ENCODE peak calls at places on chromosomes 13 and 19, in six cellular contexts. One of them, this sample, is unnamed.

GRCh38 chr13:77827350-77827749 is 91.3 kb downstream of the EDNRB start:
- DNase-seq in GM12891: no peak
- DNase-seq in GM12878: no peak
- DNase-seq in HepG2: no peak
- DNase-seq in H1: no peak
- DNase-seq in K562: no peak
- DNase-seq in this sample: no peak

GRCh38 chr19:56080669-56081401 is 40.3 kb downstream of the ZNF787 start:
- DNase-seq in HepG2: peak; percentile 52
- DNase-seq in GM12891: peak; percentile 88
- DNase-seq in K562: peak; percentile 84
- DNase-seq in H1: no peak
- DNase-seq in GM12878: peak; percentile 38
- DNase-seq in this sample: peak; percentile 89

GRCh38 chr13:105441406-105441805 is 1094.1 kb downstream of the EFNB2 start:
- DNase-seq in H1: no peak
- DNase-seq in K562: no peak
- DNase-seq in GM12878: no peak
- DNase-seq in GM12891: no peak
- DNase-seq in HepG2: no peak
- DNase-seq in this sample: no peak

GRCh38 chr13:40058757-40059236 is 403.3 kb downstream of the COG6 start:
- DNase-seq in GM12891: no peak
- DNase-seq in HepG2: no peak
- DNase-seq in GM12878: peak; percentile 61
- DNase-seq in K562: no peak
- DNase-seq in H1: no peak
- DNase-seq in this sample: no peak

GRCh38 chr13:78610381-78610883 is 7.1 kb upstream of the POU4F1 start:
- DNase-seq in H1: no peak
- DNase-seq in GM12891: no peak
- DNase-seq in K562: no peak
- DNase-seq in GM12878: no peak
- DNase-seq in HepG2: no peak
- DNase-seq in this sample: no peak

GRCh38 chr19:16156904-16157303 is 13.4 kb downstream of the HSH2D start:
- DNase-seq in HepG2: no peak
- DNase-seq in GM12891: no peak
- DNase-seq in GM12878: no peak
- DNase-seq in H1: no peak
- DNase-seq in K562: no peak
- DNase-seq in this sample: no peak

GRCh38 chr19:35349614-35350521 is 2.2 kb downstream of the FFAR1 start:
- DNase-seq in GM12891: no peak
- DNase-seq in H1: no peak
- DNase-seq in K562: no peak
- DNase-seq in HepG2: no peak
- DNase-seq in GM12878: no peak
- DNase-seq in this sample: no peak

GRCh38 chr13:59458908-59459579 is 704.7 kb downstream of the DIAPH3 start:
- DNase-seq in GM12878: no peak
- DNase-seq in HepG2: no peak
- DNase-seq in GM12891: no peak
- DNase-seq in K562: no peak
- DNase-seq in H1: no peak
- DNase-seq in this sample: no peak

GRCh38 chr13:48526269-48526668 is 6.6 kb downstream of the RCBTB2 start:
- DNase-seq in GM12878: no peak
- DNase-seq in HepG2: no peak
- DNase-seq in K562: no peak
- DNase-seq in H1: no peak
- DNase-seq in GM12891: no peak
- DNase-seq in this sample: no peak

GRCh38 chr13:97241761-97242160 is 19.6 kb downstream of the MBNL2 start:
- DNase-seq in GM12878: no peak
- DNase-seq in HepG2: no peak
- DNase-seq in GM12891: no peak
- DNase-seq in H1: no peak
- DNase-seq in K562: no peak
- DNase-seq in this sample: no peak

GRCh38 chr19:1745589-1746031 is 7.7 kb upstream of the ONECUT3 start:
- DNase-seq in K562: peak; percentile 20
- DNase-seq in GM12891: no peak
- DNase-seq in HepG2: no peak
- DNase-seq in H1: no peak
- DNase-seq in GM12878: no peak
- DNase-seq in this sample: no peak

GRCh38 chr19:40337594-40337993 is 10.6 kb downstream of the C19orf47 start:
- DNase-seq in K562: no peak
- DNase-seq in GM12878: no peak
- DNase-seq in GM12891: no peak
- DNase-seq in H1: no peak
- DNase-seq in HepG2: no peak
- DNase-seq in this sample: no peak

GRCh38 chr13:87172166-87172825 is 498.9 kb upstream of the SLITRK5 start:
- DNase-seq in GM12891: no peak
- DNase-seq in HepG2: no peak
- DNase-seq in K562: no peak
- DNase-seq in GM12878: no peak
- DNase-seq in H1: no peak
- DNase-seq in this sample: no peak

GRCh38 chr13:91056746-91057145 is 290.7 kb upstream of the MIR17HG start:
- DNase-seq in GM12878: peak; percentile 57
- DNase-seq in H1: no peak
- DNase-seq in GM12891: no peak
- DNase-seq in K562: no peak
- DNase-seq in HepG2: no peak
- DNase-seq in this sample: no peak

GRCh38 chr19:17471410-17472125 is 1.2 kb downstream of the SLC27A1 start:
- DNase-seq in GM12891: no peak
- DNase-seq in H1: no peak
- DNase-seq in GM12878: no peak
- DNase-seq in HepG2: no peak
- DNase-seq in K562: no peak
- DNase-seq in this sample: no peak

GRCh38 chr13:24865158-24865557 is 101.2 kb downstream of the RNF17 start:
- DNase-seq in H1: no peak
- DNase-seq in HepG2: no peak
- DNase-seq in K562: no peak
- DNase-seq in GM12891: no peak
- DNase-seq in GM12878: no peak
- DNase-seq in this sample: no peak

GRCh38 chr13:23752111-23753001 is 136.8 kb downstream of the MIPEP start:
- DNase-seq in H1: no peak
- DNase-seq in K562: no peak
- DNase-seq in HepG2: no peak
- DNase-seq in GM12891: no peak
- DNase-seq in GM12878: peak; percentile 69
- DNase-seq in this sample: no peak

GRCh38 chr19:5299137-5299536 is 41.5 kb downstream of the PTPRS start:
- DNase-seq in H1: no peak
- DNase-seq in HepG2: no peak
- DNase-seq in GM12891: no peak
- DNase-seq in GM12878: no peak
- DNase-seq in K562: no peak
- DNase-seq in this sample: no peak

GRCh38 chr19:19537321-19538048 is 580 bp upstream of the CILP2 start:
- DNase-seq in HepG2: no peak
- DNase-seq in GM12891: no peak
- DNase-seq in H1: no peak
- DNase-seq in GM12878: no peak
- DNase-seq in K562: no peak
- DNase-seq in this sample: no peak

GRCh38 chr19:39870171-39870971 is 24.2 kb upstream of the FBL start:
- DNase-seq in K562: no peak
- DNase-seq in HepG2: no peak
- DNase-seq in H1: no peak
- DNase-seq in GM12878: no peak
- DNase-seq in GM12891: no peak
- DNase-seq in this sample: no peak

GRCh38 chr19:4979211-4979807 is 10.4 kb downstream of the KDM4B start:
- DNase-seq in GM12878: no peak
- DNase-seq in H1: no peak
- DNase-seq in GM12891: no peak
- DNase-seq in HepG2: no peak
- DNase-seq in K562: no peak
- DNase-seq in this sample: no peak

GRCh38 chr13:73859841-73860240 is 274.4 kb downstream of the KLF12 start:
- DNase-seq in GM12878: no peak
- DNase-seq in K562: no peak
- DNase-seq in HepG2: no peak
- DNase-seq in H1: no peak
- DNase-seq in GM12891: no peak
- DNase-seq in this sample: no peak

GRCh38 chr13:100798739-100799361 is 124.3 kb upstream of the TMTC4 start:
- DNase-seq in GM12891: no peak
- DNase-seq in GM12878: no peak
- DNase-seq in K562: no peak
- DNase-seq in HepG2: no peak
- DNase-seq in H1: no peak
- DNase-seq in this sample: no peak

GRCh38 chr19:18401580-18402112 is 4.2 kb upstream of the LRRC25 start:
- DNase-seq in GM12891: no peak
- DNase-seq in H1: no peak
- DNase-seq in GM12878: no peak
- DNase-seq in HepG2: peak; percentile 76
- DNase-seq in K562: peak; percentile 85
- DNase-seq in this sample: no peak

GRCh38 chr13:67763316-67763715 is 533.2 kb upstream of the PCDH9 start:
- DNase-seq in HepG2: no peak
- DNase-seq in H1: no peak
- DNase-seq in GM12891: no peak
- DNase-seq in K562: no peak
- DNase-seq in GM12878: no peak
- DNase-seq in this sample: no peak

GRCh38 chr19:40270362-40271089 is 14.6 kb downstream of the AKT2 start:
- DNase-seq in H1: no peak
- DNase-seq in GM12891: no peak
- DNase-seq in HepG2: no peak
- DNase-seq in GM12878: no peak
- DNase-seq in K562: peak; percentile 68
- DNase-seq in this sample: no peak

GRCh38 chr19:33497778-33498175 is 23.8 kb downstream of the PEPD start:
- DNase-seq in H1: no peak
- DNase-seq in HepG2: no peak
- DNase-seq in K562: no peak
- DNase-seq in GM12891: no peak
- DNase-seq in GM12878: no peak
- DNase-seq in this sample: no peak

GRCh38 chr19:46250057-46250456 is 20.5 kb downstream of the IGFL1 start:
- DNase-seq in GM12891: no peak
- DNase-seq in HepG2: no peak
- DNase-seq in H1: no peak
- DNase-seq in GM12878: no peak
- DNase-seq in K562: no peak
- DNase-seq in this sample: no peak

GRCh38 chr13:51626749-51627148 is 42.5 kb downstream of the WDFY2 start:
- DNase-seq in H1: no peak
- DNase-seq in K562: no peak
- DNase-seq in HepG2: no peak
- DNase-seq in GM12878: no peak
- DNase-seq in GM12891: no peak
- DNase-seq in this sample: no peak
- TF ChIP-seq TAF1 in H1: no peak
- TF ChIP-seq TAF1 in K562: no peak
- TF ChIP-seq TAF1 in HepG2: no peak
- TF ChIP-seq TAF1 in GM12878: no peak
- TF ChIP-seq TAF1 in GM12891: no peak
- TF ChIP-seq TAF1 in this sample: no peak

GRCh38 chr19:43527860-43528622 is 1.0 kb upstream of the ETHE1 start:
- DNase-seq in HepG2: no peak
- DNase-seq in GM12878: no peak
- DNase-seq in GM12891: no peak
- DNase-seq in K562: no peak
- DNase-seq in H1: no peak
- DNase-seq in this sample: no peak

GRCh38 chr19:43526884-43527859 is at the start of gene ETHE1:
- DNase-seq in H1: no peak
- DNase-seq in HepG2: peak; percentile 44
- DNase-seq in GM12878: no peak
- DNase-seq in K562: peak; percentile 87
- DNase-seq in GM12891: peak; percentile 76
- DNase-seq in this sample: peak; percentile 82

GRCh38 chr19:43525836-43526771 is 897 bp downstream of the ETHE1 start:
- DNase-seq in GM12891: no peak
- DNase-seq in HepG2: no peak
- DNase-seq in K562: no peak
- DNase-seq in H1: no peak
- DNase-seq in GM12878: no peak
- DNase-seq in this sample: no peak

GRCh38 chr19:43522929-43523328 is 4.1 kb downstream of the ETHE1 start:
- DNase-seq in GM12878: no peak
- DNase-seq in GM12891: no peak
- DNase-seq in HepG2: no peak
- DNase-seq in H1: no peak
- DNase-seq in K562: no peak
- DNase-seq in this sample: no peak

GRCh38 chr19:43524922-43525835 is 1.8 kb downstream of the ETHE1 start:
- DNase-seq in HepG2: peak; percentile 87
- DNase-seq in K562: no peak
- DNase-seq in H1: no peak
- DNase-seq in GM12891: no peak
- DNase-seq in GM12878: peak; percentile 44
- DNase-seq in this sample: no peak
- TF ChIP-seq POLR2A in HepG2: no peak
- TF ChIP-seq POLR2A in K562: no peak
- TF ChIP-seq POLR2A in H1: no peak
- TF ChIP-seq POLR2A in GM12891: peak; percentile 42
- TF ChIP-seq POLR2A in GM12878: no peak
- TF ChIP-seq POLR2A in this sample: no peak

GRCh38 chr13:44870456-44870929 is 118.8 kb downstream of the NUFIP1 start:
- DNase-seq in K562: no peak
- DNase-seq in GM12891: no peak
- DNase-seq in H1: no peak
- DNase-seq in HepG2: no peak
- DNase-seq in GM12878: no peak
- DNase-seq in this sample: no peak
- TF ChIP-seq TAF1 in K562: no peak
- TF ChIP-seq TAF1 in GM12891: no peak
- TF ChIP-seq TAF1 in H1: no peak
- TF ChIP-seq TAF1 in HepG2: no peak
- TF ChIP-seq TAF1 in GM12878: no peak
- TF ChIP-seq TAF1 in this sample: no peak

DNA sequence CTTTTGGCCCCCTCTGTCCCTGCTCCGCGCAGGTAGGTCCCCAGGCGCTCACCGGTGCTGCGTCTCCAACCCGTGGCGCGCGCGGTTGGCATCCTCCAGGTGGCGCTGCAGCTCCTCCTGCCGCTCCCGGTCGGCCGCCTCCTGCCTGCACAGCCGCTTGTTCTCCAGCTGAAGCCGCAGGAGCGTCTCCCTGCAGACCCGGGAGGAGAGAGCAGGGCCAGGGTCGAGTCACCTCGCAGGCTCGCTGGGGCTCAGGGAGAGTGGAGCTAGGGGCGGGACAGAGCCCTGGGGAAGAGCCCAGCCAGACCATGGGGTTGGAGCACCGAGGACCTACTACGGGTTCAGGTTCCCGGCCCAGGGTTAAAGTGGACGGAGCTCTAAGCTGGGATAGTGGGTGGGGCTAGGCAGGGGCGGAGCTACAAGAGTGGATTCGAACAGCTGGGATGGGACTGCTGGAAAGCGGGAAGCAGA is 9.3 kb downstream of the HOOK2 start:
- DNase-seq in K562: peak; percentile 72
- DNase-seq in H1: no peak
- DNase-seq in GM12878: no peak
- DNase-seq in HepG2: peak; percentile 76
- DNase-seq in GM12891: peak; percentile 90
- DNase-seq in this sample: peak; percentile 90
- TF ChIP-seq POLR2A in K562: no peak
- TF ChIP-seq POLR2A in H1: no peak
- TF ChIP-seq POLR2A in GM12878: no peak
- TF ChIP-seq POLR2A in HepG2: no peak
- TF ChIP-seq POLR2A in GM12891: no peak
- TF ChIP-seq POLR2A in this sample: no peak

This sample was measured in GM12892.